ENCODE peak calls at places on chromosome 20, in six cellular contexts. E, X, N, J, G and Q are unnamed samples.
A peak's percentile ranks its signal among the peaks of the same experiment; 100 is the strongest.

GRCh38 chr20:64245746-64246595 is 9.6 kb upstream of the PCMTD2 start:
- DNase-seq in E (no peak), X (no peak), N (no peak), J (no peak), G (no peak), Q (no peak)

GRCh38 chr20:41003143-41003932 is 25.3 kb upstream of the TOP1 start:
- DNase-seq in E (no peak), X (no peak), N (peak; percentile 33), J (peak; percentile 57), G (peak; percentile 99), Q (no peak)

GRCh38 chr20:44075191-44075949 is 111.6 kb downstream of the JPH2 start:
- DNase-seq in E (no peak), X (no peak), N (no peak), J (no peak), G (no peak), Q (no peak)

GRCh38 chr20:37901280-37901666 is 1.7 kb upstream of the VSTM2L start:
- DNase-seq in E (no peak), X (no peak), N (no peak), J (peak; percentile 40), G (no peak), Q (no peak)

GRCh38 chr20:24965065-24965919 is 16.2 kb downstream of the CST7 start:
- DNase-seq in E (no peak), X (no peak), N (no peak), J (no peak), G (no peak), Q (no peak)

GRCh38 chr20:2133318-2134183 is 31.9 kb downstream of the STK35 start:
- DNase-seq in E (no peak), X (peak; percentile 16), N (no peak), J (no peak), G (no peak), Q (no peak)

GRCh38 chr20:58420798-58421496 is 31.9 kb downstream of the VAPB start:
- DNase-seq in E (no peak), X (no peak), N (no peak), J (peak; percentile 56), G (no peak), Q (no peak)

GRCh38 chr20:37294262-37294981 is 5.0 kb downstream of the MANBAL start:
- DNase-seq in E (no peak), X (no peak), N (no peak), J (no peak), G (no peak), Q (no peak)

GRCh38 chr20:44911264-44911921 is 1.5 kb downstream of the PABPC1L start:
- DNase-seq in E (no peak), X (no peak), N (peak; percentile 80), J (peak; percentile 87), G (peak; percentile 96), Q (peak; percentile 55)

GRCh38 chr20:53806683-53807401 is 213.2 kb upstream of the ZNF217 start:
- DNase-seq in E (no peak), X (no peak), N (no peak), J (no peak), G (no peak), Q (no peak)

GRCh38 chr20:49345538-49345937 is 67.7 kb upstream of the ZNFX1 start:
- DNase-seq in E (no peak), X (no peak), N (no peak), J (no peak), G (no peak), Q (no peak)

GRCh38 chr20:53278555-53278954 is 306.4 kb downstream of the TSHZ2 start:
- DNase-seq in E (no peak), X (no peak), N (no peak), J (no peak), G (no peak), Q (no peak)

GRCh38 chr20:48342822-48343513 is 484.8 kb downstream of the PREX1 start:
- DNase-seq in E (no peak), X (no peak), N (no peak), J (no peak), G (no peak), Q (no peak)

GRCh38 chr20:50273601-50274491 is 83.2 kb downstream of the CEBPB start:
- DNase-seq in E (no peak), X (no peak), N (no peak), J (no peak), G (no peak), Q (no peak)

GRCh38 chr20:2336471-2336870 is 40.7 kb downstream of the TGM3 start:
- DNase-seq in E (no peak), X (no peak), N (no peak), J (no peak), G (no peak), Q (no peak)

GRCh38 chr20:59813948-59814834 is 119.2 kb downstream of the SYCP2 start:
- DNase-seq in E (no peak), X (no peak), N (no peak), J (no peak), G (no peak), Q (no peak)

GRCh38 chr20:47448429-47448828 is 53.3 kb upstream of the NCOA3 start:
- DNase-seq in E (no peak), X (no peak), N (no peak), J (no peak), G (no peak), Q (no peak)

GRCh38 chr20:39155996-39156395 is 193.9 kb downstream of the DHX35 start:
- DNase-seq in E (no peak), X (no peak), N (no peak), J (no peak), G (no peak), Q (no peak)
- TF ChIP-seq TAF1 in E (no peak), X (no peak), N (no peak), J (no peak), G (no peak), Q (no peak)

GRCh38 chr20:19880256-19881079 is 122.4 kb downstream of the RIN2 start:
- DNase-seq in E (no peak), X (no peak), N (no peak), J (no peak), G (peak; percentile 88), Q (no peak)
- TF ChIP-seq POLR2A in E (no peak), X (no peak), N (no peak), J (no peak), G (no peak), Q (no peak)

GRCh38 chr20:19253316-19253715 is 40.9 kb downstream of the SLC24A3 start:
- DNase-seq in E (no peak), X (no peak), N (no peak), J (no peak), G (no peak), Q (no peak)

GRCh38 chr20:19252670-19253120 is 40.3 kb downstream of the SLC24A3 start:
- DNase-seq in E (no peak), X (no peak), N (no peak), J (no peak), G (no peak), Q (no peak)

GRCh38 chr20:19254086-19254821 is 41.8 kb downstream of the SLC24A3 start:
- DNase-seq in E (no peak), X (no peak), N (no peak), J (no peak), G (no peak), Q (no peak)

GRCh38 chr20:19251506-19251905 is 39.1 kb downstream of the SLC24A3 start:
- DNase-seq in E (no peak), X (no peak), N (no peak), J (no peak), G (no peak), Q (no peak)

GRCh38 chr20:19251958-19252669 is 39.7 kb downstream of the SLC24A3 start:
- DNase-seq in E (no peak), X (no peak), N (no peak), J (no peak), G (no peak), Q (no peak)
- TF ChIP-seq POLR2AphosphoS5 in E (no peak), X (no peak), N (no peak), J (no peak), G (no peak), Q (no peak)

DNA sequence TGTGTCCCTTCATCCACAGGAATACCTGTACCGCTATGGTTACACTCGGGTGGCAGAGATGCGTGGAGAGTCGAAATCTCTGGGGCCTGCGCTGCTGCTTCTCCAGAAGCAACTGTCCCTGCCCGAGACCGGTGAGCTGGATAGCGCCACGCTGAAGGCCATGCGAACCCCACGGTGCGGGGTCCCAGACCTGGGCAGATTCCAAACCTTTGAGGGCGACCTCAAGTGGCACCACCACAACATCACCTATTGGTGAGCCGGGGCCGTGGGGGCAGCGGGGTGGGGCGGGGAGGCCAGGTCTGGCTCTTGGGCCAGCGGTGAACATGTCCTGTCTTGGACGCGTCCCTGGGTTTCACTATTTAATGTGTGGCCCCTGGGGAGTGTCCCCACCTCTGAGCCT is 1.1 kb downstream of the MMP9 start:
- DNase-seq in E (no peak), X (no peak), N (no peak), J (no peak), G (no peak), Q (no peak)
- TF ChIP-seq TAF1 in E (no peak), X (no peak), N (no peak), J (no peak), G (no peak), Q (no peak)